ENCODE peak calls at places on chromosomes 6 and 20, in eight cellular contexts. K is Caki2, T is HepG2, U is HTR-8/SVneo, F is heart left ventricle, A is pancreas, R is Daoy, E is pulmonary artery endothelial cell. G is an unnamed sample.

GRCh38 chr20:8066662-8067061 is 47.1 kb upstream of the TMX4 start:
- DNase-seq in K (no peak), T (no peak), E (no peak), A (no peak), R (no peak), U (no peak), F (no peak), G (no peak)

GRCh38 chr6:12384417-12384912 is 94.3 kb downstream of the EDN1 start:
- DNase-seq in T (no peak), E (no peak), R (no peak), F (no peak), U (no peak), K (no peak), A (no peak), G (no peak)

GRCh38 chr6:16683524-16684194 is 77.6 kb downstream of the ATXN1 start:
- DNase-seq in F (peak; percentile 47), A (peak; percentile 30), E (no peak), R (peak; percentile 96), T (peak; percentile 79), K (peak; percentile 96), U (no peak), G (peak; percentile 89)

GRCh38 chr6:136487746-136488145 is 62.5 kb downstream of the MAP7 start:
- DNase-seq in A (no peak), R (no peak), E (no peak), T (no peak), U (no peak), F (no peak), K (no peak), G (peak; percentile 24)

GRCh38 chr6:52575490-52575868 is 1.4 kb downstream of the TRAM2 start:
- DNase-seq in K (no peak), R (peak; percentile 43), U (no peak), E (no peak), F (no peak), A (no peak), T (no peak), G (no peak)

GRCh38 chr6:157020398-157021266 is 243.5 kb downstream of the ARID1B start:
- DNase-seq in K (peak; percentile 22), R (peak; percentile 82), T (peak; percentile 51), E (no peak), A (no peak), F (peak; percentile 67), U (no peak), G (peak; percentile 61)

GRCh38 chr20:19802492-19803158 is 44.6 kb downstream of the RIN2 start:
- DNase-seq in T (peak; percentile 75), E (no peak), F (no peak), A (no peak), K (peak; percentile 95), R (peak; percentile 58), U (peak; percentile 18), G (no peak)

GRCh38 chr20:59820204-59821041 is 113.0 kb downstream of the SYCP2 start:
- DNase-seq in R (no peak), E (no peak), U (no peak), F (peak; percentile 62), A (no peak), T (no peak), K (no peak), G (no peak)

GRCh38 chr20:44390280-44390679 is 34.8 kb downstream of the HNF4A start:
- DNase-seq in T (no peak), A (no peak), E (no peak), R (no peak), K (no peak), U (no peak), F (no peak), G (no peak)

GRCh38 chr6:121520337-121521163 is 85.1 kb downstream of the GJA1 start:
- DNase-seq in T (no peak), K (peak; percentile 96), A (no peak), U (no peak), F (no peak), R (peak; percentile 80), E (peak; percentile 96), G (peak; percentile 47)

GRCh38 chr6:18185624-18186023 is 30.4 kb downstream of the KDM1B start:
- DNase-seq in A (no peak), T (no peak), R (no peak), U (no peak), K (no peak), E (no peak), F (no peak), G (no peak)

GRCh38 chr6:32946893-32947292 is 6.0 kb downstream of the HLA-DMA start:
- DNase-seq in F (no peak), T (no peak), R (no peak), E (no peak), K (no peak), U (no peak), A (no peak), G (no peak)

GRCh38 chr6:113873043-113873667 is 16.0 kb downstream of the MARCKS start:
- DNase-seq in T (peak; percentile 88), R (no peak), U (no peak), F (peak; percentile 37), E (no peak), K (no peak), A (peak; percentile 52), G (no peak)

GRCh38 chr6:78398292-78398691 is 469.1 kb upstream of the IRAK1BP1 start:
- DNase-seq in E (no peak), A (no peak), K (no peak), R (no peak), F (no peak), U (no peak), T (no peak), G (no peak)

GRCh38 chr6:143135326-143135725 is 74.6 kb downstream of the AIG1 start:
- DNase-seq in F (no peak), T (no peak), A (no peak), U (no peak), R (no peak), K (no peak), E (no peak), G (no peak)

GRCh38 chr6:82337688-82338257 is 25.8 kb upstream of the TPBG start:
- DNase-seq in F (no peak), K (no peak), A (no peak), R (no peak), E (no peak), U (no peak), T (no peak), G (no peak)

GRCh38 chr6:116255246-116255800 is 1.4 kb upstream of the TSPYL4 start:
- DNase-seq in R (no peak), F (no peak), E (no peak), T (peak; percentile 65), K (no peak), A (no peak), U (no peak), G (peak; percentile 34)

GRCh38 chr6:107629545-107630147 is 139.7 kb downstream of the SOBP start:
- DNase-seq in R (no peak), K (no peak), T (no peak), E (no peak), F (no peak), U (no peak), A (no peak), G (no peak)

GRCh38 chr6:34152042-34152524 is 6.2 kb upstream of the GRM4 start:
- DNase-seq in A (no peak), F (no peak), K (no peak), T (no peak), U (no peak), R (no peak), E (no peak), G (no peak)

GRCh38 chr6:140371360-140371870 is 997.0 kb upstream of the CITED2 start:
- DNase-seq in F (no peak), R (no peak), T (no peak), K (no peak), A (no peak), E (no peak), U (no peak), G (no peak)

GRCh38 chr6:139730340-139730974 is 356.0 kb upstream of the CITED2 start:
- DNase-seq in F (no peak), K (no peak), U (no peak), A (no peak), T (no peak), E (no peak), R (no peak), G (no peak)

GRCh38 chr6:107620736-107621135 is 130.8 kb downstream of the SOBP start:
- DNase-seq in A (no peak), K (no peak), T (no peak), F (no peak), R (no peak), E (peak; percentile 32), U (no peak), G (peak; percentile 32)

GRCh38 chr6:36641543-36641942 is 37.0 kb upstream of the CDKN1A start:
- DNase-seq in K (no peak), T (no peak), F (no peak), A (no peak), U (no peak), R (no peak), E (no peak), G (no peak)

GRCh38 chr6:35146453-35146852 is 5.3 kb upstream of the TCP11 start:
- DNase-seq in R (peak; percentile 73), E (no peak), K (no peak), F (peak; percentile 49), U (peak; percentile 68), T (peak; percentile 63), A (peak; percentile 18), G (peak; percentile 54)

GRCh38 chr6:90350689-90351554 is 54.3 kb upstream of the BACH2 start:
- DNase-seq in E (no peak), U (no peak), K (no peak), R (no peak), A (no peak), F (no peak), T (no peak), G (no peak)

GRCh38 chr6:148175511-148176188 is 167.0 kb upstream of the SASH1 start:
- DNase-seq in A (no peak), R (no peak), U (no peak), F (no peak), T (no peak), K (no peak), E (no peak), G (peak; percentile 38)

GRCh38 chr6:166633732-166634535 is 6.9 kb upstream of the RPS6KA2 start:
- DNase-seq in F (peak; percentile 76), A (peak; percentile 7), U (no peak), E (no peak), R (no peak), K (peak; percentile 19), T (peak; percentile 20), G (peak; percentile 27)

GRCh38 chr6:168052291-168052891 is 26.6 kb downstream of the FRMD1 start:
- DNase-seq in A (no peak), R (no peak), T (no peak), F (no peak), U (no peak), E (no peak), K (no peak), G (no peak)

GRCh38 chr6:2733324-2733723 is 17.4 kb downstream of the MYLK4 start:
- DNase-seq in R (peak; percentile 59), U (no peak), A (no peak), E (no peak), F (peak; percentile 78), K (no peak), T (no peak), G (peak; percentile 63)

GRCh38 chr20:49811825-49812462 is 684 bp upstream of the SLC9A8 start:
- DNase-seq in E (no peak), U (peak; percentile 78), A (no peak), R (peak; percentile 76), F (no peak), T (no peak), K (no peak), G (peak; percentile 78)